ENCODE peak calls at places on chromosomes 1 and 21, in five cellular contexts. One of them, this sample, is unnamed.

GRCh38 chr1:49298304-49298703 is 521.6 kb upstream of the BEND5 start:
- DNase-seq in breast epithelium: peak; percentile 18
- DNase-seq in esophagus squamous epithelium: no peak
- DNase-seq in lower lobe of right lung: no peak
- DNase-seq in effector memory CD4-positive, alpha-beta T cell: no peak
- DNase-seq in this sample: no peak

GRCh38 chr1:53625049-53625448 is 113.9 kb downstream of the GLIS1 start:
- DNase-seq in breast epithelium: no peak
- DNase-seq in esophagus squamous epithelium: no peak
- DNase-seq in lower lobe of right lung: peak; percentile 14
- DNase-seq in effector memory CD4-positive, alpha-beta T cell: no peak
- DNase-seq in this sample: no peak

GRCh38 chr21:33640697-33641338 is 723 bp downstream of the CRYZL1 start:
- DNase-seq in breast epithelium: no peak
- DNase-seq in esophagus squamous epithelium: no peak
- DNase-seq in lower lobe of right lung: no peak
- DNase-seq in effector memory CD4-positive, alpha-beta T cell: no peak
- DNase-seq in this sample: no peak

GRCh38 chr1:53362270-53362669 is 34.4 kb upstream of the LRP8 start:
- DNase-seq in breast epithelium: no peak
- DNase-seq in esophagus squamous epithelium: no peak
- DNase-seq in lower lobe of right lung: no peak
- DNase-seq in effector memory CD4-positive, alpha-beta T cell: no peak
- DNase-seq in this sample: no peak

GRCh38 chr1:246162560-246162959 is 344.5 kb downstream of the SMYD3 start:
- DNase-seq in breast epithelium: no peak
- DNase-seq in esophagus squamous epithelium: no peak
- DNase-seq in lower lobe of right lung: no peak
- DNase-seq in effector memory CD4-positive, alpha-beta T cell: no peak
- DNase-seq in this sample: no peak

GRCh38 chr21:46527801-46528200 is 69.1 kb downstream of the DIP2A start:
- DNase-seq in breast epithelium: no peak
- DNase-seq in esophagus squamous epithelium: no peak
- DNase-seq in lower lobe of right lung: no peak
- DNase-seq in effector memory CD4-positive, alpha-beta T cell: no peak
- DNase-seq in this sample: no peak

GRCh38 chr1:71587961-71588360 is 507.1 kb upstream of the ZRANB2 start:
- DNase-seq in breast epithelium: no peak
- DNase-seq in esophagus squamous epithelium: no peak
- DNase-seq in lower lobe of right lung: no peak
- DNase-seq in effector memory CD4-positive, alpha-beta T cell: no peak
- DNase-seq in this sample: no peak

GRCh38 chr1:43509740-43510375 is 20.8 kb upstream of the PTPRF start:
- DNase-seq in breast epithelium: no peak
- DNase-seq in esophagus squamous epithelium: no peak
- DNase-seq in lower lobe of right lung: no peak
- DNase-seq in effector memory CD4-positive, alpha-beta T cell: no peak
- DNase-seq in this sample: no peak

GRCh38 chr1:229406798-229407197 is 27.1 kb downstream of the ACTA1 start:
- DNase-seq in breast epithelium: no peak
- DNase-seq in esophagus squamous epithelium: no peak
- DNase-seq in lower lobe of right lung: no peak
- DNase-seq in effector memory CD4-positive, alpha-beta T cell: no peak
- DNase-seq in this sample: no peak

GRCh38 chr21:30227633-30228404 is 11.9 kb upstream of the CLDN8 start:
- DNase-seq in breast epithelium: peak; percentile 82
- DNase-seq in esophagus squamous epithelium: no peak
- DNase-seq in lower lobe of right lung: no peak
- DNase-seq in effector memory CD4-positive, alpha-beta T cell: no peak
- DNase-seq in this sample: no peak

GRCh38 chr1:40316595-40317393 is at the start of gene COL9A2:
- DNase-seq in breast epithelium: peak; percentile 41
- DNase-seq in esophagus squamous epithelium: no peak
- DNase-seq in lower lobe of right lung: peak; percentile 63
- DNase-seq in effector memory CD4-positive, alpha-beta T cell: peak; percentile 43
- DNase-seq in this sample: no peak

GRCh38 chr1:21966247-21967000 is 10.4 kb upstream of the CELA3B start:
- DNase-seq in breast epithelium: no peak
- DNase-seq in esophagus squamous epithelium: no peak
- DNase-seq in lower lobe of right lung: no peak
- DNase-seq in effector memory CD4-positive, alpha-beta T cell: no peak
- DNase-seq in this sample: no peak

GRCh38 chr1:102853701-102854187 is 254.6 kb downstream of the COL11A1 start:
- DNase-seq in breast epithelium: no peak
- DNase-seq in esophagus squamous epithelium: no peak
- DNase-seq in lower lobe of right lung: no peak
- DNase-seq in effector memory CD4-positive, alpha-beta T cell: no peak
- DNase-seq in this sample: no peak

GRCh38 chr1:94648225-94649007 is 106.9 kb upstream of the F3 start:
- DNase-seq in breast epithelium: peak; percentile 89
- DNase-seq in esophagus squamous epithelium: no peak
- DNase-seq in lower lobe of right lung: peak; percentile 54
- DNase-seq in effector memory CD4-positive, alpha-beta T cell: no peak
- DNase-seq in this sample: no peak

GRCh38 chr1:226061793-226062557 is 541 bp upstream of the H3-3A start:
- DNase-seq in breast epithelium: peak; percentile 69
- DNase-seq in esophagus squamous epithelium: no peak
- DNase-seq in lower lobe of right lung: peak; percentile 88
- DNase-seq in effector memory CD4-positive, alpha-beta T cell: no peak
- DNase-seq in this sample: no peak

GRCh38 chr1:93695411-93696005 is 13.9 kb upstream of the BCAR3 start:
- DNase-seq in breast epithelium: no peak
- DNase-seq in esophagus squamous epithelium: no peak
- DNase-seq in lower lobe of right lung: no peak
- DNase-seq in effector memory CD4-positive, alpha-beta T cell: no peak
- DNase-seq in this sample: no peak

GRCh38 chr1:27963393-27963792 is 3.6 kb downstream of the XKR8 start:
- DNase-seq in breast epithelium: no peak
- DNase-seq in esophagus squamous epithelium: no peak
- DNase-seq in lower lobe of right lung: no peak
- DNase-seq in effector memory CD4-positive, alpha-beta T cell: no peak
- DNase-seq in this sample: no peak

GRCh38 chr1:189220750-189221149 is 1256.9 kb downstream of the BRINP3 start:
- DNase-seq in breast epithelium: no peak
- DNase-seq in esophagus squamous epithelium: no peak
- DNase-seq in lower lobe of right lung: no peak
- DNase-seq in effector memory CD4-positive, alpha-beta T cell: no peak
- DNase-seq in this sample: no peak

GRCh38 chr1:112625696-112626095 is 6.1 kb downstream of the CAPZA1 start:
- DNase-seq in breast epithelium: no peak
- DNase-seq in esophagus squamous epithelium: no peak
- DNase-seq in lower lobe of right lung: no peak
- DNase-seq in effector memory CD4-positive, alpha-beta T cell: no peak
- DNase-seq in this sample: no peak

GRCh38 chr1:209435654-209436566 is 147.6 kb upstream of the CAMK1G start:
- DNase-seq in breast epithelium: peak; percentile 87
- DNase-seq in esophagus squamous epithelium: no peak
- DNase-seq in lower lobe of right lung: peak; percentile 58
- DNase-seq in effector memory CD4-positive, alpha-beta T cell: no peak
- DNase-seq in this sample: peak; percentile 87

GRCh38 chr1:8825985-8826481 is 8.6 kb upstream of the RERE start:
- DNase-seq in breast epithelium: no peak
- DNase-seq in esophagus squamous epithelium: no peak
- DNase-seq in lower lobe of right lung: no peak
- DNase-seq in effector memory CD4-positive, alpha-beta T cell: no peak
- DNase-seq in this sample: no peak

GRCh38 chr1:234863596-234863995 is 253.6 kb upstream of the IRF2BP2 start:
- DNase-seq in breast epithelium: no peak
- DNase-seq in esophagus squamous epithelium: no peak
- DNase-seq in lower lobe of right lung: no peak
- DNase-seq in effector memory CD4-positive, alpha-beta T cell: no peak
- DNase-seq in this sample: no peak

GRCh38 chr1:7885513-7886298 is 32.8 kb upstream of the UTS2 start:
- DNase-seq in breast epithelium: peak; percentile 31
- DNase-seq in esophagus squamous epithelium: no peak
- DNase-seq in lower lobe of right lung: peak; percentile 89
- DNase-seq in effector memory CD4-positive, alpha-beta T cell: no peak
- DNase-seq in this sample: peak; percentile 90

GRCh38 chr1:165144757-165145397 is 211.6 kb downstream of the LMX1A start:
- DNase-seq in breast epithelium: peak; percentile 37
- DNase-seq in esophagus squamous epithelium: no peak
- DNase-seq in lower lobe of right lung: no peak
- DNase-seq in effector memory CD4-positive, alpha-beta T cell: no peak
- DNase-seq in this sample: peak; percentile 48

GRCh38 chr1:56334027-56334426 is 245.3 kb downstream of the PLPP3 start:
- DNase-seq in breast epithelium: no peak
- DNase-seq in esophagus squamous epithelium: no peak
- DNase-seq in lower lobe of right lung: no peak
- DNase-seq in effector memory CD4-positive, alpha-beta T cell: no peak
- DNase-seq in this sample: no peak

GRCh38 chr1:78617615-78618026 is 2.6 kb upstream of the IFI44L start:
- DNase-seq in breast epithelium: peak; percentile 44
- DNase-seq in esophagus squamous epithelium: no peak
- DNase-seq in lower lobe of right lung: peak; percentile 46
- DNase-seq in effector memory CD4-positive, alpha-beta T cell: peak; percentile 19
- DNase-seq in this sample: peak; percentile 57

GRCh38 chr21:17585875-17586450 is 26.7 kb downstream of the BTG3 start:
- DNase-seq in breast epithelium: no peak
- DNase-seq in esophagus squamous epithelium: no peak
- DNase-seq in lower lobe of right lung: no peak
- DNase-seq in effector memory CD4-positive, alpha-beta T cell: no peak
- DNase-seq in this sample: no peak

GRCh38 chr1:118335372-118335771 is 150.3 kb upstream of the SPAG17 start:
- DNase-seq in breast epithelium: no peak
- DNase-seq in esophagus squamous epithelium: no peak
- DNase-seq in lower lobe of right lung: no peak
- DNase-seq in effector memory CD4-positive, alpha-beta T cell: no peak
- DNase-seq in this sample: no peak

GRCh38 chr1:174998569-174999215 is 1.1 kb upstream of the CACYBP start:
- DNase-seq in breast epithelium: peak; percentile 40
- DNase-seq in esophagus squamous epithelium: no peak
- DNase-seq in lower lobe of right lung: no peak
- DNase-seq in effector memory CD4-positive, alpha-beta T cell: peak; percentile 31
- DNase-seq in this sample: no peak

GRCh38 chr1:151511636-151512215 is 539 bp downstream of the CGN start:
- DNase-seq in breast epithelium: peak; percentile 53
- DNase-seq in esophagus squamous epithelium: no peak
- DNase-seq in lower lobe of right lung: peak; percentile 64
- DNase-seq in effector memory CD4-positive, alpha-beta T cell: peak; percentile 13
- DNase-seq in this sample: no peak

GRCh38 chr1:43619996-43620920 is 29.7 kb upstream of the KDM4A start:
- DNase-seq in breast epithelium: no peak
- DNase-seq in esophagus squamous epithelium: no peak
- DNase-seq in lower lobe of right lung: peak; percentile 22
- DNase-seq in effector memory CD4-positive, alpha-beta T cell: no peak
- DNase-seq in this sample: no peak

GRCh38 chr1:58929667-58930325 is 145.9 kb upstream of the JUN start:
- DNase-seq in breast epithelium: no peak
- DNase-seq in esophagus squamous epithelium: no peak
- DNase-seq in lower lobe of right lung: no peak
- DNase-seq in effector memory CD4-positive, alpha-beta T cell: peak; percentile 55
- DNase-seq in this sample: no peak

GRCh38 chr1:116568925-116569490 is 1.8 kb downstream of the CD58 start:
- DNase-seq in breast epithelium: no peak
- DNase-seq in esophagus squamous epithelium: no peak
- DNase-seq in lower lobe of right lung: no peak
- DNase-seq in effector memory CD4-positive, alpha-beta T cell: no peak
- DNase-seq in this sample: no peak
- H3K4me1 ChIP-seq in breast epithelium: no peaks in the 10 kb centered on the region
- H3K4me1 ChIP-seq in esophagus squamous epithelium: peaks cover 30% of the 10 kb centered on the region
- H3K4me1 ChIP-seq in lower lobe of right lung: peaks cover 45% of the 10 kb centered on the region
- H3K4me1 ChIP-seq in effector memory CD4-positive, alpha-beta T cell: peaks cover 18% of the 10 kb centered on the region
- H3K4me1 ChIP-seq in this sample: peaks cover 2% of the 10 kb centered on the region

GRCh38 chr21:44931501-44932365 is 8.1 kb upstream of the SLX9 start:
- DNase-seq in breast epithelium: no peak
- DNase-seq in esophagus squamous epithelium: no peak
- DNase-seq in lower lobe of right lung: peak; percentile 50
- DNase-seq in effector memory CD4-positive, alpha-beta T cell: no peak
- DNase-seq in this sample: no peak

GRCh38 chr21:44929242-44929798 is 8.6 kb upstream of the ITGB2 start:
- DNase-seq in breast epithelium: no peak
- DNase-seq in esophagus squamous epithelium: no peak
- DNase-seq in lower lobe of right lung: peak; percentile 29
- DNase-seq in effector memory CD4-positive, alpha-beta T cell: no peak
- DNase-seq in this sample: no peak

GRCh38 chr21:44931137-44931500 is 8.7 kb upstream of the SLX9 start:
- DNase-seq in breast epithelium: no peak
- DNase-seq in esophagus squamous epithelium: no peak
- DNase-seq in lower lobe of right lung: peak; percentile 66
- DNase-seq in effector memory CD4-positive, alpha-beta T cell: no peak
- DNase-seq in this sample: no peak

GRCh38 chr21:44930543-44930981 is 9.3 kb upstream of the SLX9 start:
- DNase-seq in breast epithelium: no peak
- DNase-seq in esophagus squamous epithelium: no peak
- DNase-seq in lower lobe of right lung: peak; percentile 57
- DNase-seq in effector memory CD4-positive, alpha-beta T cell: peak; percentile 58
- DNase-seq in this sample: no peak

GRCh38 chr21:44929799-44930542 is 9.3 kb upstream of the ITGB2 start:
- DNase-seq in breast epithelium: no peak
- DNase-seq in esophagus squamous epithelium: no peak
- DNase-seq in lower lobe of right lung: no peak
- DNase-seq in effector memory CD4-positive, alpha-beta T cell: no peak
- DNase-seq in this sample: no peak
- H3K4me1 ChIP-seq in breast epithelium: peaks cover 30% of the 10 kb centered on the region
- H3K4me1 ChIP-seq in esophagus squamous epithelium: peaks cover 51% of the 10 kb centered on the region
- H3K4me1 ChIP-seq in lower lobe of right lung: peaks cover 70% of the 10 kb centered on the region
- H3K4me1 ChIP-seq in effector memory CD4-positive, alpha-beta T cell: peaks cover 63% of the 10 kb centered on the region
- H3K4me1 ChIP-seq in this sample: peaks cover 10% of the 10 kb centered on the region

GRCh38 chr1:183841550-183841949 is 36.6 kb downstream of the RGL1 start:
- DNase-seq in breast epithelium: no peak
- DNase-seq in esophagus squamous epithelium: no peak
- DNase-seq in lower lobe of right lung: no peak
- DNase-seq in effector memory CD4-positive, alpha-beta T cell: no peak
- DNase-seq in this sample: no peak
- H3K4me1 ChIP-seq in breast epithelium: peaks cover 5% of the 10 kb centered on the region
- H3K4me1 ChIP-seq in esophagus squamous epithelium: no peaks in the 10 kb centered on the region
- H3K4me1 ChIP-seq in lower lobe of right lung: peaks cover 39% of the 10 kb centered on the region
- H3K4me1 ChIP-seq in effector memory CD4-positive, alpha-beta T cell: no peaks in the 10 kb centered on the region
- H3K4me1 ChIP-seq in this sample: no peaks in the 10 kb centered on the region

DNA sequence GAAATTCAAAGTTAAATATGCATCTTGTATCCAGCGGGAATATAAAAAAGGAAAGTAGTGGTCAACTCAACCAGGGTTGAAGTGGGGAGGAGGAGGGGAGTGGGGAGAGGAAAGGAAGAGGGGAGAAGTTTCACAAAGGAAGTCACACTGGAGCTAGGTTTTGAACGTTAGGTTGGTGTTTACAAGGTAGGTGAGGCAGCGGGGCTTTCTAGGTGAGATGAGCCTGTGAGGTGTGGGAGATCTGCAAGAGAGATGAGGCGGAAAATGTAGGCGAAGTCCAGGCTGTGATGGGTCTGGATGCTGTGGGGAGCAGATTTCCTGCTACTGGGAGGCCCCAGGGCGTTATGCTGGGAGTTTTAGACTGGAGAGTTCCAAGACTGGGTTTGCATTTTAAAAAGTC is 36.1 kb upstream of the IL20 start:
- DNase-seq in breast epithelium: no peak
- DNase-seq in esophagus squamous epithelium: no peak
- DNase-seq in lower lobe of right lung: no peak
- DNase-seq in effector memory CD4-positive, alpha-beta T cell: no peak
- DNase-seq in this sample: no peak
- H3K4me1 ChIP-seq in breast epithelium: no peaks in the 10 kb centered on the region
- H3K4me1 ChIP-seq in esophagus squamous epithelium: no peaks in the 10 kb centered on the region
- H3K4me1 ChIP-seq in lower lobe of right lung: peaks cover 32% of the 10 kb centered on the region
- H3K4me1 ChIP-seq in effector memory CD4-positive, alpha-beta T cell: peaks cover 11% of the 10 kb centered on the region
- H3K4me1 ChIP-seq in this sample: no peaks in the 10 kb centered on the region

This sample was measured in iPS DF 6.9.